ENCODE peak calls at places on chromosomes 5 and 9, in eight cellular contexts. One of them, this sample, is unnamed.

GRCh38 chr9:17862081-17862480 is 283.2 kb downstream of the SH3GL2 start:
- DNase-seq in type B pancreatic cell: no peak
- DNase-seq in stimulated activated CD4-positive, alpha-beta T cell treated with anti-CD3 and anti-CD28 coated beads, Interleukin-12 subunit alpha, Interleukin-12 subunit beta, amount 100 ng/mL, for 48 hours: no peak
- DNase-seq in transverse colon: no peak
- DNase-seq in naive thymus-derived CD8-positive, alpha-beta T cell: no peak
- DNase-seq in kidney glomerular epithelial cell: no peak
- DNase-seq in anterior cingulate cortex: no peak
- DNase-seq in A172: no peak
- DNase-seq in this sample: no peak

GRCh38 chr9:81410201-81410600 is 279.1 kb downstream of the TLE1 start:
- DNase-seq in type B pancreatic cell: no peak
- DNase-seq in stimulated activated CD4-positive, alpha-beta T cell treated with anti-CD3 and anti-CD28 coated beads, Interleukin-12 subunit alpha, Interleukin-12 subunit beta, amount 100 ng/mL, for 48 hours: no peak
- DNase-seq in transverse colon: no peak
- DNase-seq in naive thymus-derived CD8-positive, alpha-beta T cell: no peak
- DNase-seq in kidney glomerular epithelial cell: peak
- DNase-seq in anterior cingulate cortex: no peak
- DNase-seq in A172: peak
- DNase-seq in this sample: no peak

GRCh38 chr9:123157216-123157615 is 111.2 kb downstream of the STRBP start:
- DNase-seq in type B pancreatic cell: no peak
- DNase-seq in stimulated activated CD4-positive, alpha-beta T cell treated with anti-CD3 and anti-CD28 coated beads, Interleukin-12 subunit alpha, Interleukin-12 subunit beta, amount 100 ng/mL, for 48 hours: no peak
- DNase-seq in transverse colon: no peak
- DNase-seq in naive thymus-derived CD8-positive, alpha-beta T cell: no peak
- DNase-seq in kidney glomerular epithelial cell: no peak
- DNase-seq in anterior cingulate cortex: no peak
- DNase-seq in A172: no peak
- DNase-seq in this sample: no peak

GRCh38 chr9:22170162-22170932 is 161.2 kb upstream of the CDKN2B start:
- DNase-seq in type B pancreatic cell: no peak
- DNase-seq in stimulated activated CD4-positive, alpha-beta T cell treated with anti-CD3 and anti-CD28 coated beads, Interleukin-12 subunit alpha, Interleukin-12 subunit beta, amount 100 ng/mL, for 48 hours: no peak
- DNase-seq in transverse colon: no peak
- DNase-seq in naive thymus-derived CD8-positive, alpha-beta T cell: no peak
- DNase-seq in kidney glomerular epithelial cell: no peak
- DNase-seq in anterior cingulate cortex: no peak
- DNase-seq in A172: no peak
- DNase-seq in this sample: no peak

GRCh38 chr9:130276121-130276520 is 10.6 kb downstream of the HMCN2 start:
- DNase-seq in type B pancreatic cell: no peak
- DNase-seq in stimulated activated CD4-positive, alpha-beta T cell treated with anti-CD3 and anti-CD28 coated beads, Interleukin-12 subunit alpha, Interleukin-12 subunit beta, amount 100 ng/mL, for 48 hours: no peak
- DNase-seq in transverse colon: no peak
- DNase-seq in naive thymus-derived CD8-positive, alpha-beta T cell: no peak
- DNase-seq in kidney glomerular epithelial cell: no peak
- DNase-seq in anterior cingulate cortex: no peak
- DNase-seq in A172: no peak
- DNase-seq in this sample: no peak

GRCh38 chr5:129593525-129593924 is 133.4 kb downstream of the ADAMTS19 start:
- DNase-seq in type B pancreatic cell: no peak
- DNase-seq in stimulated activated CD4-positive, alpha-beta T cell treated with anti-CD3 and anti-CD28 coated beads, Interleukin-12 subunit alpha, Interleukin-12 subunit beta, amount 100 ng/mL, for 48 hours: no peak
- DNase-seq in transverse colon: no peak
- DNase-seq in naive thymus-derived CD8-positive, alpha-beta T cell: no peak
- DNase-seq in kidney glomerular epithelial cell: no peak
- DNase-seq in anterior cingulate cortex: no peak
- DNase-seq in A172: no peak
- DNase-seq in this sample: no peak

GRCh38 chr5:178471666-178472065 is 118.5 kb downstream of the COL23A1 start:
- DNase-seq in type B pancreatic cell: no peak
- DNase-seq in stimulated activated CD4-positive, alpha-beta T cell treated with anti-CD3 and anti-CD28 coated beads, Interleukin-12 subunit alpha, Interleukin-12 subunit beta, amount 100 ng/mL, for 48 hours: no peak
- DNase-seq in transverse colon: no peak
- DNase-seq in naive thymus-derived CD8-positive, alpha-beta T cell: no peak
- DNase-seq in kidney glomerular epithelial cell: no peak
- DNase-seq in anterior cingulate cortex: no peak
- DNase-seq in A172: no peak
- DNase-seq in this sample: no peak

GRCh38 chr9:77816641-77817341 is 168.7 kb upstream of the GNA14 start:
- DNase-seq in type B pancreatic cell: no peak
- DNase-seq in stimulated activated CD4-positive, alpha-beta T cell treated with anti-CD3 and anti-CD28 coated beads, Interleukin-12 subunit alpha, Interleukin-12 subunit beta, amount 100 ng/mL, for 48 hours: no peak
- DNase-seq in transverse colon: no peak
- DNase-seq in naive thymus-derived CD8-positive, alpha-beta T cell: no peak
- DNase-seq in kidney glomerular epithelial cell: no peak
- DNase-seq in anterior cingulate cortex: no peak
- DNase-seq in A172: no peak
- DNase-seq in this sample: no peak

GRCh38 chr5:160835376-160835775 is 16.6 kb downstream of the ATP10B start:
- DNase-seq in type B pancreatic cell: no peak
- DNase-seq in stimulated activated CD4-positive, alpha-beta T cell treated with anti-CD3 and anti-CD28 coated beads, Interleukin-12 subunit alpha, Interleukin-12 subunit beta, amount 100 ng/mL, for 48 hours: no peak
- DNase-seq in transverse colon: no peak
- DNase-seq in naive thymus-derived CD8-positive, alpha-beta T cell: no peak
- DNase-seq in kidney glomerular epithelial cell: no peak
- DNase-seq in anterior cingulate cortex: no peak
- DNase-seq in A172: no peak
- DNase-seq in this sample: no peak

GRCh38 chr9:136648746-136649145 is 14.0 kb upstream of the EGFL7 start:
- DNase-seq in type B pancreatic cell: no peak
- DNase-seq in stimulated activated CD4-positive, alpha-beta T cell treated with anti-CD3 and anti-CD28 coated beads, Interleukin-12 subunit alpha, Interleukin-12 subunit beta, amount 100 ng/mL, for 48 hours: no peak
- DNase-seq in transverse colon: no peak
- DNase-seq in naive thymus-derived CD8-positive, alpha-beta T cell: no peak
- DNase-seq in kidney glomerular epithelial cell: no peak
- DNase-seq in anterior cingulate cortex: no peak
- DNase-seq in A172: no peak
- DNase-seq in this sample: no peak

GRCh38 chr9:136544549-136545064 is 1.2 kb downstream of the NOTCH1 start:
- DNase-seq in type B pancreatic cell: no peak
- DNase-seq in stimulated activated CD4-positive, alpha-beta T cell treated with anti-CD3 and anti-CD28 coated beads, Interleukin-12 subunit alpha, Interleukin-12 subunit beta, amount 100 ng/mL, for 48 hours: peak
- DNase-seq in transverse colon: peak
- DNase-seq in naive thymus-derived CD8-positive, alpha-beta T cell: peak
- DNase-seq in kidney glomerular epithelial cell: no peak
- DNase-seq in anterior cingulate cortex: no peak
- DNase-seq in A172: no peak
- DNase-seq in this sample: peak

GRCh38 chr9:124617477-124618141 is 110.4 kb upstream of the NR5A1 start:
- DNase-seq in type B pancreatic cell: peak
- DNase-seq in stimulated activated CD4-positive, alpha-beta T cell treated with anti-CD3 and anti-CD28 coated beads, Interleukin-12 subunit alpha, Interleukin-12 subunit beta, amount 100 ng/mL, for 48 hours: peak
- DNase-seq in transverse colon: peak
- DNase-seq in naive thymus-derived CD8-positive, alpha-beta T cell: peak
- DNase-seq in kidney glomerular epithelial cell: peak
- DNase-seq in anterior cingulate cortex: no peak
- DNase-seq in A172: peak
- DNase-seq in this sample: no peak

GRCh38 chr5:169495252-169495548 is 88.4 kb upstream of the SPDL1 start:
- DNase-seq in type B pancreatic cell: no peak
- DNase-seq in stimulated activated CD4-positive, alpha-beta T cell treated with anti-CD3 and anti-CD28 coated beads, Interleukin-12 subunit alpha, Interleukin-12 subunit beta, amount 100 ng/mL, for 48 hours: no peak
- DNase-seq in transverse colon: no peak
- DNase-seq in naive thymus-derived CD8-positive, alpha-beta T cell: no peak
- DNase-seq in kidney glomerular epithelial cell: no peak
- DNase-seq in anterior cingulate cortex: no peak
- DNase-seq in A172: no peak
- DNase-seq in this sample: no peak

GRCh38 chr5:111935022-111935421 is 178.0 kb upstream of the NREP start:
- DNase-seq in type B pancreatic cell: no peak
- DNase-seq in stimulated activated CD4-positive, alpha-beta T cell treated with anti-CD3 and anti-CD28 coated beads, Interleukin-12 subunit alpha, Interleukin-12 subunit beta, amount 100 ng/mL, for 48 hours: no peak
- DNase-seq in transverse colon: no peak
- DNase-seq in naive thymus-derived CD8-positive, alpha-beta T cell: no peak
- DNase-seq in kidney glomerular epithelial cell: no peak
- DNase-seq in anterior cingulate cortex: no peak
- DNase-seq in A172: no peak
- DNase-seq in this sample: no peak

GRCh38 chr9:18478517-18479361 is 4.8 kb downstream of the ADAMTSL1 start:
- DNase-seq in type B pancreatic cell: no peak
- DNase-seq in stimulated activated CD4-positive, alpha-beta T cell treated with anti-CD3 and anti-CD28 coated beads, Interleukin-12 subunit alpha, Interleukin-12 subunit beta, amount 100 ng/mL, for 48 hours: no peak
- DNase-seq in transverse colon: no peak
- DNase-seq in naive thymus-derived CD8-positive, alpha-beta T cell: no peak
- DNase-seq in kidney glomerular epithelial cell: no peak
- DNase-seq in anterior cingulate cortex: no peak
- DNase-seq in A172: peak
- DNase-seq in this sample: no peak

GRCh38 chr5:89546658-89547057 is 663.7 kb upstream of the MEF2C start:
- DNase-seq in type B pancreatic cell: no peak
- DNase-seq in stimulated activated CD4-positive, alpha-beta T cell treated with anti-CD3 and anti-CD28 coated beads, Interleukin-12 subunit alpha, Interleukin-12 subunit beta, amount 100 ng/mL, for 48 hours: no peak
- DNase-seq in transverse colon: no peak
- DNase-seq in naive thymus-derived CD8-positive, alpha-beta T cell: no peak
- DNase-seq in kidney glomerular epithelial cell: no peak
- DNase-seq in anterior cingulate cortex: no peak
- DNase-seq in A172: no peak
- DNase-seq in this sample: no peak

GRCh38 chr5:176675676-176676360 is 28.5 kb downstream of the TSPAN17 start:
- DNase-seq in type B pancreatic cell: no peak
- DNase-seq in stimulated activated CD4-positive, alpha-beta T cell treated with anti-CD3 and anti-CD28 coated beads, Interleukin-12 subunit alpha, Interleukin-12 subunit beta, amount 100 ng/mL, for 48 hours: no peak
- DNase-seq in transverse colon: no peak
- DNase-seq in naive thymus-derived CD8-positive, alpha-beta T cell: no peak
- DNase-seq in kidney glomerular epithelial cell: peak
- DNase-seq in anterior cingulate cortex: no peak
- DNase-seq in A172: peak
- DNase-seq in this sample: no peak

GRCh38 chr9:93813687-93814560 is 141.2 kb downstream of the BARX1 start:
- DNase-seq in type B pancreatic cell: peak
- DNase-seq in stimulated activated CD4-positive, alpha-beta T cell treated with anti-CD3 and anti-CD28 coated beads, Interleukin-12 subunit alpha, Interleukin-12 subunit beta, amount 100 ng/mL, for 48 hours: no peak
- DNase-seq in transverse colon: peak
- DNase-seq in naive thymus-derived CD8-positive, alpha-beta T cell: no peak
- DNase-seq in kidney glomerular epithelial cell: no peak
- DNase-seq in anterior cingulate cortex: no peak
- DNase-seq in A172: no peak
- DNase-seq in this sample: no peak

This sample was measured in activated gamma-delta T cell.